ENCODE peak calls at places on chromosome 13, in six cellular contexts. R is stimulated activated naive CD8-positive, alpha-beta T cell treated with anti-CD3 and anti-CD28 coated beads, Interleukin-15, Interleukin-2, amounts not matched to agents 100 U/mL and 50 U/mL, for 24 hours; Q is ecto neural progenitor cell; T is NCI-H69; P is T-helper 2 cell; H is GDM1. B is an unnamed sample.

GRCh38 chr13:41384749-41385503 is 72.4 kb upstream of the RGCC start:
- DNase-seq in P (no peak), Q (no peak), R (no peak), T (peak; percentile 3), H (no peak), B (no peak)

GRCh38 chr13:51244637-51245405 is 22.6 kb downstream of the FAM124A start:
- DNase-seq in P (no peak), R (no peak), Q (no peak), H (no peak), T (peak; percentile 35), B (no peak)

GRCh38 chr13:50403311-50403710 is 388.1 kb downstream of the KCNRG start:
- DNase-seq in R (no peak), P (no peak), H (no peak), Q (no peak), T (peak; percentile 92), B (no peak)

GRCh38 chr13:109381546-109382180 is 404.7 kb downstream of the IRS2 start:
- DNase-seq in T (no peak), H (no peak), P (no peak), Q (no peak), R (no peak), B (no peak)

GRCh38 chr13:24668955-24669354 is 11.3 kb upstream of the ATP12A start:
- DNase-seq in Q (no peak), T (no peak), R (no peak), P (no peak), H (no peak), B (no peak)

GRCh38 chr13:99385161-99385560 is 78.0 kb upstream of the GPR183 start:
- DNase-seq in H (no peak), P (no peak), Q (peak; percentile 38), R (no peak), T (no peak), B (no peak)

GRCh38 chr13:40438022-40438692 is 228.3 kb downstream of the FOXO1 start:
- DNase-seq in T (no peak), Q (no peak), P (no peak), H (no peak), R (no peak), B (no peak)

GRCh38 chr13:96053003-96053703 is at the start of gene UGGT2:
- DNase-seq in T (peak; percentile 97), P (no peak), R (peak; percentile 42), H (no peak), Q (peak; percentile 92), B (peak; percentile 92)

GRCh38 chr13:24261566-24261965 is 47.8 kb upstream of the C1QTNF9 start:
- DNase-seq in Q (no peak), P (no peak), T (no peak), H (no peak), R (no peak), B (no peak)

GRCh38 chr13:27583645-27584044 is 36.7 kb downstream of the LNX2 start:
- DNase-seq in Q (no peak), R (no peak), P (no peak), T (no peak), H (no peak), B (no peak)

GRCh38 chr13:23087884-23088283 is 92.9 kb upstream of the SGCG start:
- DNase-seq in P (no peak), Q (no peak), H (peak; percentile 11), R (peak; percentile 14), T (peak; percentile 13), B (peak; percentile 9)

GRCh38 chr13:55087085-55087484 is 2053.6 kb upstream of the PRR20A start:
- DNase-seq in P (no peak), Q (no peak), R (no peak), H (no peak), T (peak; percentile 7), B (no peak)

GRCh38 chr13:33125821-33126570 is 109.8 kb downstream of the KL start:
- DNase-seq in R (no peak), T (peak; percentile 62), H (no peak), Q (no peak), P (no peak), B (no peak)

GRCh38 chr13:76882431-76882830 is 3.8 kb downstream of the KCTD12 start:
- DNase-seq in P (no peak), T (peak; percentile 3), Q (no peak), H (peak; percentile 19), R (no peak), B (no peak)

GRCh38 chr13:24473646-24474045 is 38.9 kb downstream of the PARP4 start:
- DNase-seq in P (no peak), T (no peak), R (no peak), Q (no peak), H (no peak), B (no peak)

GRCh38 chr13:98584668-98585397 is 7.9 kb upstream of the STK24 start:
- DNase-seq in P (no peak), R (no peak), Q (no peak), H (no peak), T (peak; percentile 71), B (no peak)

GRCh38 chr13:29472317-29472961 is 123.0 kb downstream of the SLC7A1 start:
- DNase-seq in R (peak; percentile 66), T (peak; percentile 46), Q (peak; percentile 71), P (peak; percentile 9), H (peak; percentile 29), B (peak; percentile 71)

GRCh38 chr13:94028234-94029145 is 451.0 kb downstream of the DCT start:
- DNase-seq in H (no peak), R (no peak), P (no peak), T (no peak), Q (no peak), B (no peak)

GRCh38 chr13:50140153-50140552 is 124.9 kb downstream of the KCNRG start:
- DNase-seq in H (no peak), P (no peak), R (no peak), T (no peak), Q (no peak), B (no peak)

GRCh38 chr13:34411177-34411576 is 530.9 kb upstream of the NBEA start:
- DNase-seq in Q (no peak), H (no peak), T (no peak), R (no peak), P (no peak), B (no peak)

GRCh38 chr13:108086678-108087077 is 128.7 kb downstream of the LIG4 start:
- DNase-seq in H (no peak), T (peak; percentile 53), P (no peak), R (no peak), Q (no peak), B (no peak)

GRCh38 chr13:94195715-94196114 is 283.8 kb downstream of the DCT start:
- DNase-seq in Q (no peak), T (peak; percentile 87), R (no peak), P (no peak), H (no peak), B (no peak)

GRCh38 chr13:35712907-35713685 is 236.6 kb upstream of the MAB21L1 start:
- DNase-seq in T (peak; percentile 66), H (no peak), Q (no peak), R (no peak), P (no peak), B (no peak)

GRCh38 chr13:98688373-98688772 is 64.1 kb downstream of the SLC15A1 start:
- DNase-seq in Q (no peak), R (no peak), T (peak; percentile 15), H (no peak), P (no peak), B (no peak)

GRCh38 chr13:100881291-100881864 is 206.8 kb upstream of the TMTC4 start:
- DNase-seq in T (no peak), H (no peak), P (no peak), Q (no peak), R (no peak), B (no peak)

GRCh38 chr13:40158218-40158617 is 502.8 kb downstream of the COG6 start:
- DNase-seq in H (no peak), P (no peak), R (no peak), Q (no peak), T (no peak), B (no peak)

GRCh38 chr13:21079206-21079605 is 17.8 kb upstream of the LATS2 start:
- DNase-seq in H (no peak), T (no peak), Q (no peak), P (no peak), R (no peak), B (no peak)

GRCh38 chr13:87674143-87674772 is 3.1 kb downstream of the SLITRK5 start:
- DNase-seq in T (peak; percentile 90), P (no peak), H (no peak), R (no peak), Q (no peak), B (no peak)

GRCh38 chr13:59774511-59774911 is 389.2 kb downstream of the DIAPH3 start:
- DNase-seq in H (no peak), T (peak; percentile 11), P (no peak), R (no peak), Q (no peak), B (peak; percentile 25)

GRCh38 chr13:76846363-76846762 is 39.8 kb downstream of the KCTD12 start:
- DNase-seq in Q (no peak), R (no peak), H (no peak), T (no peak), P (no peak), B (no peak)

GRCh38 chr13:112814905-112815585 is 125.2 kb downstream of the ATP11A start:
- DNase-seq in H (no peak), P (no peak), R (no peak), Q (no peak), T (no peak), B (no peak)

GRCh38 chr13:72694314-72694713 is 33.1 kb downstream of the MZT1 start:
- DNase-seq in P (no peak), T (no peak), R (no peak), Q (no peak), H (no peak), B (no peak)

GRCh38 chr13:99388334-99388923 is 81.2 kb upstream of the GPR183 start:
- DNase-seq in Q (no peak), T (no peak), R (no peak), P (no peak), H (no peak), B (no peak)

B was measured in nephron progenitor cell.